ENCODE peak calls at places on chromosomes 5 and 9, in seven cellular contexts. V, K, J, H, S, R and B are unnamed samples.

GRCh38 chr5:88269222-88269771 is 652 bp upstream of the TMEM161B start:
- DNase-seq in V (no peak), K (no peak), J (no peak), H (no peak), S (peak), R (peak), B (no peak)

GRCh38 chr9:15469862-15470261 is 40.9 kb downstream of the PSIP1 start:
- DNase-seq in V (no peak), K (no peak), J (no peak), H (no peak), S (no peak), R (peak), B (no peak)

GRCh38 chr5:137410234-137411010 is 88.7 kb downstream of the SPOCK1 start:
- DNase-seq in V (no peak), K (no peak), J (no peak), H (no peak), S (no peak), R (no peak), B (no peak)

GRCh38 chr5:59767753-59768159 is 125.8 kb downstream of the PDE4D start:
- DNase-seq in V (no peak), K (no peak), J (no peak), H (no peak), S (no peak), R (peak), B (no peak)

GRCh38 chr5:15375557-15375956 is 124.4 kb upstream of the FBXL7 start:
- DNase-seq in V (no peak), K (no peak), J (no peak), H (no peak), S (no peak), R (no peak), B (no peak)

GRCh38 chr5:65623482-65623881 is 651 bp downstream of the TRIM23 start:
- DNase-seq in V (no peak), K (no peak), J (no peak), H (no peak), S (no peak), R (no peak), B (no peak)

GRCh38 chr5:56686337-56687198 is 128.8 kb upstream of the MAP3K1 start:
- DNase-seq in V (no peak), K (no peak), J (no peak), H (no peak), S (no peak), R (no peak), B (no peak)

GRCh38 chr5:151236888-151237287 is 13.0 kb upstream of the CCDC69 start:
- DNase-seq in V (no peak), K (no peak), J (no peak), H (no peak), S (no peak), R (no peak), B (no peak)

GRCh38 chr5:1161832-1162229 is 39.6 kb upstream of the SLC6A19 start:
- DNase-seq in V (peak), K (peak), J (no peak), H (no peak), S (peak), R (no peak), B (no peak)

GRCh38 chr9:135950135-135950682 is 11.0 kb downstream of the UBAC1 start:
- DNase-seq in V (no peak), K (no peak), J (no peak), H (no peak), S (no peak), R (no peak), B (no peak)

GRCh38 chr5:93607367-93608258 is 24.6 kb downstream of the NR2F1 start:
- DNase-seq in V (peak), K (no peak), J (no peak), H (no peak), S (no peak), R (peak), B (peak)

GRCh38 chr9:138051586-138052321 is 174.2 kb downstream of the CACNA1B start:
- DNase-seq in V (no peak), K (peak), J (no peak), H (no peak), S (no peak), R (no peak), B (no peak)

GRCh38 chr5:1952456-1953099 is 69.9 kb upstream of the IRX4 start:
- DNase-seq in V (no peak), K (no peak), J (no peak), H (no peak), S (no peak), R (no peak), B (no peak)

GRCh38 chr9:3532158-3532557 is 6.4 kb upstream of the RFX3 start:
- DNase-seq in V (no peak), K (no peak), J (no peak), H (no peak), S (no peak), R (no peak), B (no peak)

GRCh38 chr5:57432876-57433275 is 49.7 kb downstream of the ACTBL2 start:
- DNase-seq in V (no peak), K (no peak), J (no peak), H (no peak), S (no peak), R (peak), B (no peak)

GRCh38 chr9:21801683-21802417 is 586 bp upstream of the MTAP start:
- DNase-seq in V (peak), K (peak), J (no peak), H (no peak), S (peak), R (peak), B (peak)

GRCh38 chr9:73081979-73082657 is 69.5 kb upstream of the ANXA1 start:
- DNase-seq in V (peak), K (no peak), J (no peak), H (no peak), S (peak), R (peak), B (peak)

GRCh38 chr9:34500623-34501267 is 22.0 kb downstream of the ENHO start:
- DNase-seq in V (peak), K (peak), J (peak), H (no peak), S (peak), R (peak), B (peak)

GRCh38 chr5:24208540-24209141 is 436.1 kb downstream of the CDH10 start:
- DNase-seq in V (no peak), K (no peak), J (no peak), H (no peak), S (no peak), R (no peak), B (no peak)

GRCh38 chr5:134162592-134162991 is 14.2 kb downstream of the SKP1 start:
- DNase-seq in V (no peak), K (no peak), J (no peak), H (no peak), S (no peak), R (no peak), B (no peak)

GRCh38 chr5:5198111-5198510 is 58.0 kb downstream of the ADAMTS16 start:
- DNase-seq in V (no peak), K (no peak), J (no peak), H (no peak), S (no peak), R (no peak), B (no peak)

GRCh38 chr9:96567203-96567700 is 52.4 kb downstream of the CDC14B start:
- DNase-seq in V (peak), K (no peak), J (no peak), H (no peak), S (no peak), R (peak), B (peak)

GRCh38 chr9:68705636-68706578 is 867 bp downstream of the PIP5K1B start:
- DNase-seq in V (no peak), K (no peak), J (no peak), H (no peak), S (peak), R (peak), B (no peak)

GRCh38 chr9:133691659-133692363 is 46.3 kb downstream of the SARDH start:
- DNase-seq in V (no peak), K (no peak), J (no peak), H (no peak), S (no peak), R (no peak), B (no peak)

GRCh38 chr5:33362915-33363314 is 77.8 kb upstream of the TARS1 start:
- DNase-seq in V (no peak), K (peak), J (no peak), H (no peak), S (no peak), R (peak), B (peak)

GRCh38 chr9:88605500-88606172 is 70.7 kb downstream of the NXNL2 start:
- DNase-seq in V (no peak), K (no peak), J (no peak), H (no peak), S (no peak), R (peak), B (peak)

GRCh38 chr5:178739452-178740180 is 9.2 kb upstream of the ZNF354A start:
- DNase-seq in V (no peak), K (no peak), J (no peak), H (no peak), S (no peak), R (no peak), B (no peak)

GRCh38 chr5:55913396-55914140 is 62.4 kb downstream of the IL31RA start:
- DNase-seq in V (no peak), K (no peak), J (no peak), H (no peak), S (no peak), R (no peak), B (no peak)

GRCh38 chr5:74974451-74975089 is 77.8 kb downstream of the GCNT4 start:
- DNase-seq in V (no peak), K (no peak), J (no peak), H (no peak), S (no peak), R (no peak), B (no peak)

GRCh38 chr5:157867736-157868135 is 8.8 kb upstream of the CLINT1 start:
- DNase-seq in V (no peak), K (no peak), J (no peak), H (no peak), S (no peak), R (no peak), B (no peak)

GRCh38 chr5:58773744-58774441 is 191.0 kb downstream of the RAB3C start:
- DNase-seq in V (peak), K (no peak), J (no peak), H (no peak), S (peak), R (no peak), B (no peak)

GRCh38 chr5:170508660-170509322 is 5.0 kb downstream of the KCNIP1 start:
- DNase-seq in V (no peak), K (no peak), J (no peak), H (no peak), S (no peak), R (no peak), B (no peak)

GRCh38 chr9:89378541-89378940 is 60.2 kb downstream of the SECISBP2 start:
- DNase-seq in V (no peak), K (no peak), J (no peak), H (no peak), S (no peak), R (no peak), B (no peak)

GRCh38 chr9:92655366-92655765 is 14.6 kb downstream of the IPPK start:
- DNase-seq in V (no peak), K (no peak), J (no peak), H (no peak), S (no peak), R (no peak), B (no peak)

GRCh38 chr9:92870289-92870688 is 7.5 kb downstream of the ZNF484 start:
- DNase-seq in V (no peak), K (no peak), J (no peak), H (no peak), S (no peak), R (no peak), B (no peak)

GRCh38 chr9:134651226-134651905 is 9.8 kb downstream of the COL5A1 start:
- DNase-seq in V (no peak), K (no peak), J (no peak), H (no peak), S (no peak), R (no peak), B (no peak)